ENCODE peak calls at places on chromosomes 6 and 20, in six cellular contexts. R is glutamatergic neuron; Z is activated naive CD8-positive, alpha-beta T cell treated with anti-CD3 and anti-CD28 coated beads, Interleukin-2, amount 50 U/mL, for 16 hours; Y is H54; E is activated naive CD4-positive, alpha-beta T cell treated with anti-CD3 and anti-CD28 coated beads for 36 hours; F is dermis microvascular lymphatic vessel endothelial cell. G is an unnamed sample.

GRCh38 chr20:31897541-31897940 is 27.1 kb downstream of the TTLL9 start:
- DNase-seq in F (no peak), E (no peak), Z (no peak), R (no peak), Y (no peak), G (no peak)

GRCh38 chr6:94341173-94341572 is 921.8 kb upstream of the EPHA7 start:
- DNase-seq in R (peak; percentile 13), E (no peak), F (no peak), Z (no peak), Y (no peak), G (no peak)

GRCh38 chr6:27106382-27106781 is 141.1 kb upstream of the PRSS16 start:
- DNase-seq in Y (no peak), E (no peak), Z (no peak), R (no peak), F (no peak), G (no peak)

GRCh38 chr6:137443901-137444300 is 50.3 kb downstream of the OLIG3 start:
- DNase-seq in F (no peak), E (no peak), Z (no peak), Y (no peak), R (no peak), G (no peak)

GRCh38 chr6:20812776-20813175 is 278.5 kb downstream of the CDKAL1 start:
- DNase-seq in E (no peak), R (no peak), Y (no peak), F (no peak), Z (no peak), G (no peak)

GRCh38 chr20:44901972-44902371 is 7.9 kb upstream of the PABPC1L start:
- DNase-seq in Y (peak; percentile 47), E (peak; percentile 16), Z (no peak), F (no peak), R (no peak), G (no peak)

GRCh38 chr6:67854098-67854497 is 781.0 kb upstream of the ADGRB3 start:
- DNase-seq in F (no peak), Y (no peak), E (no peak), R (no peak), Z (no peak), G (no peak)

GRCh38 chr6:117482240-117483003 is at the start of gene DCBLD1:
- DNase-seq in E (peak; percentile 56), F (no peak), Y (peak; percentile 62), R (peak; percentile 75), Z (peak; percentile 10), G (no peak)

GRCh38 chr20:42915081-42915480 is 274.6 kb downstream of the PTPRT start:
- DNase-seq in R (no peak), Z (no peak), E (no peak), Y (no peak), F (no peak), G (no peak)

GRCh38 chr20:3777381-3777725 is 3.9 kb downstream of the SPEF1 start:
- DNase-seq in E (no peak), R (no peak), Y (no peak), Z (no peak), F (no peak), G (no peak)

GRCh38 chr20:20630551-20630950 is 81.9 kb downstream of the RALGAPA2 start:
- DNase-seq in Z (no peak), Y (no peak), E (no peak), R (no peak), F (no peak), G (no peak)